ENCODE peak calls at places on chromosomes 6 and 20, in ten cellular contexts. A is uterus, D is prostate gland, Y is NB4, S is testis, Z is esophagus muscularis mucosa, V is A549, I is HCT116, Q is heart left ventricle, N is body of pancreas. U is an unnamed sample.

GRCh38 chr20:2751868-2752630 is 48.4 kb downstream of the CPXM1 start:
- DNase-seq in A (no peak), D (peak; percentile 52), Y (peak; percentile 53), S (no peak), Z (no peak), V (no peak), I (no peak), Q (no peak), N (peak; percentile 31), U (peak; percentile 76)

GRCh38 chr6:160139420-160139851 is 17.8 kb downstream of the SLC22A1 start:
- DNase-seq in A (peak; percentile 78), D (no peak), Y (no peak), S (no peak), Z (peak; percentile 74), V (peak; percentile 65), I (no peak), Q (no peak), N (no peak), U (peak; percentile 49)

GRCh38 chr20:44495257-44495656 is 19.6 kb downstream of the TTPAL start:
- DNase-seq in A (no peak), D (no peak), Y (peak; percentile 83), S (no peak), Z (no peak), V (no peak), I (no peak), Q (no peak), N (no peak), U (no peak)

GRCh38 chr6:134902074-134902861 is 47.6 kb downstream of the ALDH8A1 start:
- DNase-seq in A (no peak), D (no peak), Y (no peak), S (peak; percentile 27), Z (no peak), V (no peak), I (no peak), Q (no peak), N (no peak), U (no peak)

GRCh38 chr6:142954844-142955243 is 9.9 kb upstream of the HIVEP2 start:
- DNase-seq in A (no peak), D (no peak), Y (no peak), S (no peak), Z (no peak), V (no peak), I (no peak), Q (no peak), N (no peak), U (no peak)

GRCh38 chr6:2110504-2110903 is 134.9 kb downstream of the GMDS start:
- DNase-seq in A (no peak), D (no peak), Y (no peak), S (no peak), Z (no peak), V (no peak), I (no peak), Q (no peak), N (no peak), U (no peak)

GRCh38 chr20:37556538-37556937 is 28.9 kb upstream of the BLCAP start:
- DNase-seq in A (no peak), D (no peak), Y (no peak), S (no peak), Z (no peak), V (no peak), I (no peak), Q (no peak), N (no peak), U (no peak)

GRCh38 chr6:17413313-17413750 is 19.9 kb downstream of the CAP2 start:
- DNase-seq in A (no peak), D (no peak), Y (no peak), S (no peak), Z (no peak), V (no peak), I (no peak), Q (no peak), N (no peak), U (no peak)

GRCh38 chr6:133553652-133554051 is 312.5 kb downstream of the EYA4 start:
- DNase-seq in A (peak; percentile 40), D (peak; percentile 19), Y (peak; percentile 57), S (peak; percentile 75), Z (no peak), V (no peak), I (peak; percentile 56), Q (no peak), N (peak; percentile 65), U (no peak)

GRCh38 chr6:151089916-151090443 is 149.8 kb upstream of the AKAP12 start:
- DNase-seq in A (no peak), D (no peak), Y (no peak), S (no peak), Z (no peak), V (no peak), I (no peak), Q (no peak), N (no peak), U (no peak)

GRCh38 chr6:408599-409102 is 17.1 kb downstream of the IRF4 start:
- DNase-seq in A (no peak), D (no peak), Y (peak; percentile 55), S (no peak), Z (no peak), V (peak; percentile 40), I (peak; percentile 53), Q (peak; percentile 43), N (peak; percentile 68), U (peak; percentile 83)

DNA sequence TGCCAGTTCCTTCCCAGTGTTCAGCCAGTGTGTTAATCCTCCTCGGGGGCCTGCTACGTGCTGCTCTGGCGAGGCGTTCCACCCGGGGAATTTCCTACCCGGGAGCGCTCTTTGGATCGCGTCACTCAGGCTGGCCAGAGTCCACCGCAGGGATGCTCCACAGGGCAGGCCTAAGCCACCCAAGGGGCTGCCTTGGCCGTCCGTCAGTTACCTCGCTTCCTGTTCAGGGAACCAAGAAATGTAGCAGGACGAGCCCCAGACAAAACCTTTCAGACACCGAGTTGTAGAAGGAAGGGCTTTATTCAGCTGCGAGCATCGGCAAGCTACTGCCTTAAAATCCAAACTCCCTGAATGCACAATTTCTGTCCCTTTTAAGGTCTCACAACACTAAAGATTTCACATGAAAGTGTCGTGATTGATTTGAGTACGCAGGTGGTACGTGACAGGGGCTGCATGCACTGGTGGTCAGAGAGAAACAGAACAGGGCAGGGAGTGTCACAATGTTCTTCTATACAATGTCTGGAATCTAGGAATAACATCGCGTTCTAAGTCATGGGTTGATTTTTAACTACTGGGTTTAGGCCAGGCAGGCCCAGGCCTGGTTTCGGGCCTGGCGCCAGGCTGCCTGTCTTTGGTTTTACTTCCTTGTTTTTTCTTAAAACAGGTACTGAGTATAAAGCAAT is 15.7 kb upstream of the POU5F1 start:
- DNase-seq in A (peak; percentile 41), D (peak; percentile 81), Y (no peak), S (no peak), Z (no peak), V (no peak), I (no peak), Q (peak; percentile 67), N (peak; percentile 88), U (no peak)
- TF ChIP-seq POLR2A in A (no peak), D (peak; percentile 70), Y (no peak), S (no peak), Z (no peak), V (no peak), I (no peak), Q (peak; percentile 58), N (peak; percentile 90), U (no peak)

GRCh38 chr6:44966449-44967091 is 361.6 kb upstream of the RUNX2 start:
- DNase-seq in A (no peak), D (no peak), Y (peak; percentile 27), S (no peak), Z (no peak), V (peak; percentile 11), I (peak; percentile 65), Q (no peak), N (no peak), U (no peak)
- TF ChIP-seq POLR2A in A (no peak), D (no peak), Y (no peak), S (no peak), Z (no peak), V (no peak), I (no peak), Q (no peak), N (no peak), U (no peak)

GRCh38 chr20:50931306-50932015 is at the start of gene ADNP:
- DNase-seq in A (peak; percentile 94), D (peak; percentile 88), Y (peak; percentile 96), S (peak; percentile 93), Z (peak; percentile 98), V (peak; percentile 58), I (peak; percentile 88), Q (peak; percentile 93), N (peak; percentile 93), U (peak; percentile 56)

GRCh38 chr20:50931048-50931305 is 260 bp downstream of the ADNP start:
- DNase-seq in A (no peak), D (no peak), Y (no peak), S (no peak), Z (no peak), V (no peak), I (no peak), Q (no peak), N (no peak), U (no peak)

GRCh38 chr20:50930139-50931047 is 844 bp downstream of the ADNP start:
- DNase-seq in A (peak; percentile 23), D (no peak), Y (peak; percentile 45), S (no peak), Z (no peak), V (no peak), I (no peak), Q (peak; percentile 32), N (peak; percentile 30), U (no peak)

GRCh38 chr20:50928469-50928868 is 2.8 kb downstream of the ADNP start:
- DNase-seq in A (no peak), D (no peak), Y (peak; percentile 38), S (no peak), Z (no peak), V (no peak), I (no peak), Q (no peak), N (no peak), U (no peak)

GRCh38 chr20:50929299-50930138 is 1.7 kb downstream of the ADNP start:
- DNase-seq in A (peak; percentile 86), D (peak; percentile 91), Y (peak; percentile 97), S (peak; percentile 97), Z (peak; percentile 96), V (peak; percentile 83), I (peak; percentile 96), Q (peak; percentile 86), N (peak; percentile 95), U (peak; percentile 76)
- TF ChIP-seq POLR2A in A (no peak), D (no peak), Y (peak; percentile 14), S (no peak), Z (no peak), V (no peak), I (no peak), Q (no peak), N (no peak), U (no peak)

DNA sequence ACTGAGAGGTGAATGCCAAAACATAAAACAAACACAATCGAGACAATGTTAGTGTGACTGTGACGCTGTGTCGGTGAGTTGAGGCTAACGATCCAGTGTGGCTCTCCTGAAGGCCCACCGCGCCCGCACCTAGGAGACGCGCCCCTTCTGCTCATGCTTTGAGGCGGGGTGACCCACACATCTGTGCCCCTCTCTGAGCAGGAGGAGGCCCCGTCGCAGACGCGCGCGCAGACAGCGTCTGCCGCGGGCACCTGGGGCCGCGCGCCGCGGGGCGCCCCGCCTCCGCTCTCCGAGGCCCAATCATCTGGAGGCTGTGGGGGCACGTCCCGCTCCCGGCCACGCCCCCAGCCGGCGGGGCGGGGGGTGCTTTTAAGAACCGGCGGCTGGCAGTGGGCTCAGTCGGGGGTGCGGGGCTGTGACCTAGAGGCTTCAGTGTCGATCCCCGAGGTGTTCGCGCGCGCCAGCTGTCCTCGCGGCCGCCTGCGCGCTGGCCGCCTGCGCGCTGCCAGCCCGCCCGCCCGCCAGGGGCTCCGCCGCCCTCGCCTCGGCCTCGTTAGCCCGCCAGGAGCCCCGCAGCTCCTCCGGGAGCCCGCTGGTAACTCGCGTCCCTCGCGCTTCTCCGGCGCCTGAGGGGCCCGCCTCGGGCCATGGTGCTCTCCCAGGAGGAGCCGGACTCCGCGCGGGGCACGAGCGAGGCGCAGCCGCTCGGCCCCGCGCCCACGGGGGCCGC is at the start of gene SLC16A10:
- DNase-seq in A (peak; percentile 45), D (peak; percentile 79), Y (peak; percentile 91), S (peak; percentile 78), Z (no peak), V (peak; percentile 35), I (peak; percentile 39), Q (peak; percentile 76), N (peak; percentile 94), U (no peak)
- TF ChIP-seq POLR2A in A (peak; percentile 29), D (peak; percentile 61), Y (peak; percentile 62), S (no peak), Z (no peak), V (no peak), I (peak; percentile 70), Q (peak; percentile 95), N (peak; percentile 92), U (no peak)

U was measured in H54.